ENCODE peak calls at places on chromosomes 7 and 10, in nine cellular contexts. C is mesendoderm, Y is OCI-LY7, E is neuronal stem cell, M is heart left ventricle, O is AG04450, F is Peyer's patch, B is colonic mucosa, Z is tibial nerve. L is an unnamed sample.

GRCh38 chr10:42941790-42942189 is 135.1 kb upstream of the RET start:
- DNase-seq in C (no peak), Y (no peak), E (no peak), M (no peak), O (no peak), F (no peak), B (no peak), Z (no peak), L (no peak)

GRCh38 chr10:92045641-92046106 is 122.1 kb downstream of the BTAF1 start:
- DNase-seq in C (peak; percentile 35), Y (no peak), E (no peak), M (no peak), O (no peak), F (no peak), B (no peak), Z (no peak), L (no peak)

GRCh38 chr10:90718185-90718584 is 139.7 kb downstream of the HTR7 start:
- DNase-seq in C (no peak), Y (no peak), E (no peak), M (no peak), O (no peak), F (no peak), B (no peak), Z (no peak), L (no peak)

GRCh38 chr10:4070921-4071320 is 285.9 kb upstream of the KLF6 start:
- DNase-seq in C (no peak), Y (no peak), E (no peak), M (no peak), O (no peak), F (no peak), B (no peak), Z (no peak), L (no peak)

GRCh38 chr10:3126741-3127342 is 45.7 kb downstream of the PITRM1 start:
- DNase-seq in C (peak; percentile 14), Y (no peak), E (no peak), M (peak; percentile 58), O (no peak), F (no peak), B (no peak), Z (no peak), L (no peak)

GRCh38 chr10:10056958-10057357 is 960.7 kb upstream of the CELF2 start:
- DNase-seq in C (peak; percentile 51), Y (peak; percentile 54), E (no peak), M (no peak), O (no peak), F (no peak), B (no peak), Z (no peak), L (no peak)

GRCh38 chr7:102061981-102062390 is 224.7 kb upstream of the SH2B2 start:
- DNase-seq in C (peak; percentile 71), Y (peak; percentile 70), E (no peak), M (no peak), O (no peak), F (no peak), B (no peak), Z (no peak), L (no peak)

GRCh38 chr10:68516766-68517165 is 10.6 kb downstream of the SLC25A16 start:
- DNase-seq in C (no peak), Y (no peak), E (no peak), M (no peak), O (peak; percentile 24), F (no peak), B (no peak), Z (no peak), L (no peak)

GRCh38 chr10:43113201-43113893 is 24.9 kb upstream of the CSGALNACT2 start:
- DNase-seq in C (no peak), Y (no peak), E (no peak), M (no peak), O (no peak), F (peak; percentile 42), B (no peak), Z (no peak), L (no peak)

GRCh38 chr7:73618538-73618937 is 5.8 kb downstream of the MLXIPL start:
- DNase-seq in C (peak; percentile 51), Y (no peak), E (no peak), M (no peak), O (no peak), F (no peak), B (no peak), Z (no peak), L (no peak)

GRCh38 chr10:72306215-72306760 is 32.6 kb downstream of the DDIT4 start:
- DNase-seq in C (no peak), Y (no peak), E (no peak), M (no peak), O (no peak), F (no peak), B (no peak), Z (no peak), L (no peak)

GRCh38 chr7:3309140-3309539 is 8.1 kb downstream of the SDK1 start:
- DNase-seq in C (no peak), Y (no peak), E (no peak), M (no peak), O (no peak), F (no peak), B (no peak), Z (no peak), L (no peak)

GRCh38 chr10:49116509-49117365 is 1.4 kb upstream of the VSTM4 start:
- DNase-seq in C (no peak), Y (no peak), E (no peak), M (no peak), O (no peak), F (no peak), B (no peak), Z (no peak), L (no peak)

GRCh38 chr10:129470103-129470851 is 3.2 kb downstream of the MGMT start:
- DNase-seq in C (no peak), Y (no peak), E (no peak), M (no peak), O (no peak), F (no peak), B (no peak), Z (no peak), L (no peak)

GRCh38 chr10:87677595-87677994 is 17.9 kb downstream of the PAPSS2 start:
- DNase-seq in C (no peak), Y (no peak), E (no peak), M (no peak), O (no peak), F (no peak), B (no peak), Z (no peak), L (no peak)

GRCh38 chr7:107446988-107447387 is 22.9 kb upstream of the GPR22 start:
- DNase-seq in C (no peak), Y (no peak), E (no peak), M (no peak), O (no peak), F (no peak), B (no peak), Z (no peak), L (peak; percentile 5)

GRCh38 chr7:36400606-36401005 is 10.9 kb downstream of the ANLN start:
- DNase-seq in C (peak; percentile 30), Y (no peak), E (no peak), M (no peak), O (no peak), F (no peak), B (no peak), Z (no peak), L (no peak)

GRCh38 chr10:129594811-129595210 is 127.8 kb downstream of the MGMT start:
- DNase-seq in C (no peak), Y (no peak), E (no peak), M (no peak), O (no peak), F (no peak), B (no peak), Z (no peak), L (no peak)

GRCh38 chr10:127345231-127345965 is 149.0 kb upstream of the INSYN2A start:
- DNase-seq in C (peak; percentile 27), Y (no peak), E (no peak), M (no peak), O (no peak), F (no peak), B (no peak), Z (no peak), L (no peak)

GRCh38 chr7:234041-234711 is 41.8 kb downstream of the FAM20C start:
- DNase-seq in C (no peak), Y (no peak), E (no peak), M (peak; percentile 50), O (no peak), F (no peak), B (peak; percentile 40), Z (no peak), L (no peak)
- H3K27ac ChIP-seq in C (no peak overlapping the region), Y (no peak overlapping the region), E (no peak overlapping the region), M (peak overlapping the region; percentile 73), O (peak overlapping the region; percentile 90), F (peak overlapping the region; percentile 70), B (peak overlapping the region; percentile 82), Z (peak overlapping the region; percentile 90), L (no peak overlapping the region)

GRCh38 chr10:79178070-79178576 is 109.4 kb downstream of the ZMIZ1 start:
- DNase-seq in C (no peak), Y (no peak), E (no peak), M (no peak), O (no peak), F (no peak), B (no peak), Z (no peak), L (no peak)
- H3K27ac ChIP-seq in C (no peak overlapping the region), Y (no peak overlapping the region), E (peak overlapping the region; percentile 75), M (peak overlapping the region; percentile 70), O (peak overlapping the region; percentile 81), F (peak overlapping the region; percentile 3), B (no peak overlapping the region), Z (peak overlapping the region; percentile 81), L (no peak overlapping the region)

GRCh38 chr7:100962537-100962936 is 6.8 kb upstream of the MUC12 start:
- DNase-seq in C (no peak), Y (no peak), E (no peak), M (no peak), O (no peak), F (no peak), B (no peak), Z (no peak), L (no peak)
- H3K27ac ChIP-seq in C (no peak overlapping the region), Y (no peak overlapping the region), E (no peak overlapping the region), M (no peak overlapping the region), O (no peak overlapping the region), F (no peak overlapping the region), B (no peak overlapping the region), Z (no peak overlapping the region), L (no peak overlapping the region)

GRCh38 chr10:12681250-12681649 is 320.3 kb downstream of the CCDC3 start:
- DNase-seq in C (no peak), Y (no peak), E (no peak), M (no peak), O (no peak), F (no peak), B (no peak), Z (no peak), L (no peak)

GRCh38 chr10:12684784-12685183 is 316.7 kb downstream of the CCDC3 start:
- DNase-seq in C (no peak), Y (no peak), E (no peak), M (no peak), O (no peak), F (no peak), B (peak; percentile 38), Z (no peak), L (no peak)

GRCh38 chr10:12675171-12675570 is 325.8 kb downstream of the CAMK1D start:
- DNase-seq in C (no peak), Y (no peak), E (no peak), M (no peak), O (no peak), F (no peak), B (no peak), Z (no peak), L (no peak)

GRCh38 chr10:12685261-12685861 is 316.2 kb downstream of the CCDC3 start:
- DNase-seq in C (no peak), Y (no peak), E (no peak), M (no peak), O (no peak), F (no peak), B (no peak), Z (no peak), L (no peak)

GRCh38 chr10:12679636-12680035 is 321.9 kb downstream of the CCDC3 start:
- DNase-seq in C (no peak), Y (no peak), E (no peak), M (no peak), O (no peak), F (no peak), B (no peak), Z (no peak), L (no peak)
- H3K27ac ChIP-seq in C (no peak overlapping the region), Y (no peak overlapping the region), E (no peak overlapping the region), M (no peak overlapping the region), O (no peak overlapping the region), F (no peak overlapping the region), B (no peak overlapping the region), Z (no peak overlapping the region), L (no peak overlapping the region)

L was measured in epithelial cell of prostate.